ENCODE peak calls at places on chromosome 11, in six cellular contexts. L is HEK293T, Z is A549, E is HepG2, H is IMR-90, X is GM12878. A is an unnamed sample.

GRCh38 chr11:1485504-1485885 is 1.1 kb downstream of the MOB2 start:
- DNase-seq in L (no peak), E (no peak), H (no peak), X (no peak), Z (no peak), A (peak)

GRCh38 chr11:1147792-1148191 is 10.0 kb upstream of the MUC5AC start:
- DNase-seq in X (no peak), Z (no peak), L (no peak), H (no peak), E (no peak), A (no peak)

GRCh38 chr11:1705121-1706052 is 8.4 kb downstream of the KRTAP5-6 start:
- DNase-seq in X (no peak), H (no peak), E (no peak), Z (no peak), L (no peak), A (no peak)

GRCh38 chr11:8253566-8253965 is 10.1 kb downstream of the LMO1 start:
- DNase-seq in E (no peak), Z (no peak), X (no peak), L (no peak), H (no peak), A (no peak)

GRCh38 chr11:9274499-9275228 is 9.5 kb upstream of the DENND5A start:
- DNase-seq in H (no peak), E (no peak), X (no peak), Z (no peak), L (no peak), A (no peak)

GRCh38 chr11:17931595-17931994 is 81.3 kb downstream of the SERGEF start:
- DNase-seq in L (no peak), X (no peak), E (no peak), Z (no peak), H (peak), A (no peak)

GRCh38 chr11:11988099-11988651 is 20.3 kb downstream of the DKK3 start:
- DNase-seq in X (no peak), Z (peak), E (no peak), H (peak), L (no peak), A (no peak)

GRCh38 chr11:117842131-117842941 is 17.8 kb upstream of the FXYD2 start:
- DNase-seq in X (no peak), Z (no peak), L (no peak), E (no peak), H (no peak), A (no peak)

GRCh38 chr11:117328414-117329010 is 858 bp downstream of the CEP164 start:
- DNase-seq in E (no peak), Z (no peak), H (peak), X (no peak), L (peak), A (peak)

GRCh38 chr11:34407121-34407813 is 31.5 kb upstream of the CAT start:
- DNase-seq in L (no peak), X (no peak), H (no peak), E (peak), Z (no peak), A (no peak)

GRCh38 chr11:78138694-78139421 is 568 bp downstream of the ALG8 start:
- DNase-seq in E (no peak), L (peak), H (peak), Z (peak), X (peak), A (peak)

GRCh38 chr11:32847511-32847910 is 17.8 kb downstream of the PRRG4 start:
- DNase-seq in H (no peak), L (no peak), Z (no peak), E (no peak), X (no peak), A (no peak)

GRCh38 chr11:119147604-119148333 is 1.1 kb upstream of the ABCG4 start:
- DNase-seq in E (no peak), L (no peak), X (no peak), H (no peak), Z (no peak), A (no peak)

GRCh38 chr11:17883946-17884345 is 128.9 kb downstream of the SERGEF start:
- DNase-seq in E (no peak), Z (no peak), H (no peak), X (no peak), L (no peak), A (no peak)

GRCh38 chr11:83070044-83070877 is 1.4 kb downstream of the RAB30 start:
- DNase-seq in L (no peak), E (no peak), H (peak), X (no peak), Z (peak), A (no peak)

GRCh38 chr11:2419638-2420501 is 19.3 kb downstream of the TSSC4 start:
- DNase-seq in E (peak), Z (peak), X (peak), H (peak), L (peak), A (peak)

GRCh38 chr11:71203681-71204080 is 48.7 kb downstream of the SHANK2 start:
- DNase-seq in Z (no peak), L (no peak), X (no peak), H (no peak), E (no peak), A (no peak)

GRCh38 chr11:8531312-8531711 is 62.7 kb downstream of the STK33 start:
- DNase-seq in H (no peak), L (no peak), E (no peak), Z (no peak), X (no peak), A (no peak)

GRCh38 chr11:48028909-48029685 is 48.7 kb downstream of the PTPRJ start:
- DNase-seq in E (no peak), Z (no peak), L (no peak), X (no peak), H (peak), A (no peak)

GRCh38 chr11:8812438-8812837 is 98.6 kb upstream of the AKIP1 start:
- DNase-seq in Z (peak), L (no peak), H (no peak), X (no peak), E (peak), A (no peak)

DNA sequence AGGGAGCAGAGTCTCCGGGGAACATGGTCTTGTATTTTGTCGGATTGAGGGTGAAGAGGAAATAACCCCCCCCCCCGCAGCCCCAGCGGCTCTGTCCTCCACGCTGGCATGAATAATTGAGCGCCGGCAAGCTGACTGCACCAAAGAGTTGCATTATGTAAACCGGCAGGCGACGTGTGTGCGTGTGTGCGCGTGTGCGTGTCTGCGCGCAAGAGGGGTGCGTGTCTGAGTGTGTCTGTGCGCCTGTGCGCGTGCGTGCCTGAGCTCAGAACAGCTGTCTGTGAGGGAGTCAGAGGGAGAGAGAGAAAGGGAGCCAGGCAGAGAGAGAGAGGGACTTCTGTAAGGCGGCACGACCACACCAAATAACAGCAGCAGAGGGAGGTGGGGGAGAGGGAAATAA is 94.4 kb downstream of the SCN3B start:
- DNase-seq in L (no peak), X (no peak), E (no peak), H (peak), Z (no peak), A (no peak)
- TF ChIP-seq BHLHE40 in L (no peak), X (no peak), E (no peak), H (peak), Z (no peak), A (no peak)

DNA sequence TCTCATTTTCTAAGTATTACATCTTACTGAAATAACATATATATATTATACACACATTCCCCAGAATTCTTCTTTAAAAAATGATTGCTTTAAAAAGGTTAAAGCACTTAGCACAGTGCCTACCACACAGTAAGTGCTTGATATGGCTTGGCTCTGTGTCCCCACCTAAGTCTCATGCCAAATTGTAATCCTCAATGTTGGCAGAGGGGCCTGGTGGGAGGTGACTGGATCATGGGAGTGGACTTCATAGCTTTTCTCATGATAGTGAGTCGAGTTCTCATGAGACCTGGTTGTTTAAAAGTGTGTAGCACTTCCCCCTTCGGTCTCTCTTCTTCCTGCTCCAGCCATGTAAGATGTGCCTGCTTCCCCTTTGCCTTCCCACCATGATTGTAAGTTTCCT is 6.2 kb downstream of the CRYAB start:
- DNase-seq in H (peak), Z (no peak), E (no peak), L (no peak), X (no peak), A (no peak)
- TF ChIP-seq BHLHE40 in H (no peak), Z (no peak), E (no peak), L (no peak), X (no peak), A (no peak)

GRCh38 chr11:86288776-86289507 is 13.1 kb upstream of the HIKESHI start:
- DNase-seq in X (no peak), L (no peak), E (no peak), H (no peak), Z (no peak), A (peak)
- TF ChIP-seq BHLHE40 in X (no peak), L (no peak), E (no peak), H (no peak), Z (no peak), A (no peak)

GRCh38 chr11:64890084-64890944 is 11.9 kb upstream of the EHD1 start:
- DNase-seq in Z (no peak), X (no peak), E (no peak), H (no peak), L (no peak), A (no peak)

GRCh38 chr11:64887234-64887756 is 8.9 kb upstream of the EHD1 start:
- DNase-seq in X (no peak), E (no peak), H (no peak), L (no peak), Z (no peak), A (no peak)

GRCh38 chr11:64888406-64888757 is 10.0 kb upstream of the EHD1 start:
- DNase-seq in X (no peak), E (no peak), H (no peak), Z (no peak), L (no peak), A (no peak)

GRCh38 chr11:64887757-64888405 is 9.5 kb upstream of the EHD1 start:
- DNase-seq in H (no peak), L (peak), X (no peak), Z (peak), E (peak), A (peak)

DNA sequence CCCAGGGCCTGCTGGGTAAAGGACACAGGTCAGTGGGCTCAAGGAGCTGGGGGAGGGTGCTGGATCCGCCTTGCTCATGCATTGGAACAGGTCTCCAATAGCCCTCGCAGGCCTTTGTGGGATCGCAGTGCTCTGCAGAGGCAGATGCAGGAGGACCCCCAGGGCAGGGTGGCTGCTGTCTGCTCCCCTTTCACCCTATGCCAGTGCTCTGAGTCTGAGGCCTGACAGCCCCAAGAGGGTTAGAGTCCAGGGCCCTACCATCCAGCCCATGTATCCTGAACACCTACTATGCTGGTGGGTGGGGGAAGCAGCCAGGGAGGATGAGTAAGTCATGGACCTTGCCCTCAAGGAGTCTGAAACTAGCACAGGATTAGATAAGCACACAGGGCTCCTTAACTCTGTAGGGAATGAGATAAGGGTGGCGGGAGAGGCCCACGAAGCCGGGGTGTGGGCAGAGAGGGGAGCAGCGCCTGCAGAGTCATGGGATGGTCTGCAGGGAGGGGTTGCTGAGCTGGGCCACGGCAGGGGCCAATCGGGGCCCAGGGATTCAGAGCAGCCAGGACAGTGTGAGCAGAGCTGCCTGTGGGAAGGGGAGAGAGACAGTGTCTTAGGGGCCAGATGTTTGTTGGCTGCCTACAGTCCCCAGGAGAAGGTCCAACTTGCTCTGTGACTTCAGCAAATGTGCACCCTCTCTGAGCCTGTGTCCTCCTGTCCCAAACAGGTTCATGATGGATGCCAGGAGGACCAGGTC is 10.5 kb upstream of the EHD1 start:
- DNase-seq in E (peak), H (no peak), L (no peak), Z (peak), X (no peak), A (peak)
- TF ChIP-seq BHLHE40 in E (no peak), H (no peak), L (no peak), Z (no peak), X (no peak), A (peak)

GRCh38 chr11:125457814-125458343 is 38.2 kb downstream of the FEZ1 start:
- DNase-seq in Z (no peak), H (peak), L (no peak), E (peak), X (no peak), A (peak)
- TF ChIP-seq BHLHE40 in Z (no peak), H (no peak), L (no peak), E (no peak), X (no peak), A (no peak)

DNA sequence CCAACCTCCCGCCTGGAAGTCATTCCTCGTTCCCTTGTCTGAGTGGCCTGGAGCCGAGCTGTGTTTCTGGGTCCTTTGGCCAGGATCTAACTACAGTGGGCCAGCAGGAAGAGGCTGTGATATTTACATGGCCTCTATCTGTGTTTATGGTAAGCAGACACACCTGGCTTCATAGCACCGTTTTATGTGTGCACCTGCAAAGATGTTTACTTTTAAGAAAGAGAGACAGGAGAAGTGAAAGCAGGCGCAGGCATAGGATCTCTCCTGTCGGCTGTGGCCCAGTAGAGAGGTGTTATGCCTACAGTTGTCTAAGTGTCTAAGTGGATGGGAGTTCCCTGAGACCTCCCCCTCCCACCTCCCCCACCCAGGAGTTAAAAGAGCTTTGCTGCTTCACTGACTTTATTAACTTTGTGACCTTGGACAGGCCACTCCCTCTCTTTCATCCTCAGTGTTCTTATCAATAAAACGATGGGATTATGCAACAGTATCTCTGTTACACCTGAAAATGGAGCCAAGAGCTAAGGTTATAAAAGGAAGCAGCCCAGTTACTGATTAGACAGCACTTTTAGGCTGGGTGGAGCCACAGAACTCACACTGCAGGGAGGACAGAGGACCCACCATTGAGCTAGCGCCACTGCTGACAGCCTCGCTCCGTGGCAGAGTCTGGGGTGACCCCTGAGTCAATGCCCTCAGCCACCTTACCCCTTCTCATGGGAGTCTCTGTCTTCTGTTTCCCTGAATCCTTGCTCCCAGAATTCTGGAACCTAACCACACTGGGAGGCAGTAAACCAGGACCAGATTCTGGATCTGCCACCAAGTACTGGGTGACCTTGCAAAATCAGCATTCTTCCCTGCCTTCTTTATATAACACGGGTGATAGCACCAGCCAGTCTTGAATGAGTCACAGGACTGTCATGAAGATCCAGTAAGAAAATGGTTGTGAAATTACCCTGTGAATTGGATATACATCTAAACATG is 22.0 kb downstream of the ST14 start:
- DNase-seq in H (peak), X (no peak), L (no peak), E (peak), Z (peak), A (no peak)
- TF ChIP-seq BHLHE40 in H (no peak), X (no peak), L (no peak), E (no peak), Z (no peak), A (no peak)

DNA sequence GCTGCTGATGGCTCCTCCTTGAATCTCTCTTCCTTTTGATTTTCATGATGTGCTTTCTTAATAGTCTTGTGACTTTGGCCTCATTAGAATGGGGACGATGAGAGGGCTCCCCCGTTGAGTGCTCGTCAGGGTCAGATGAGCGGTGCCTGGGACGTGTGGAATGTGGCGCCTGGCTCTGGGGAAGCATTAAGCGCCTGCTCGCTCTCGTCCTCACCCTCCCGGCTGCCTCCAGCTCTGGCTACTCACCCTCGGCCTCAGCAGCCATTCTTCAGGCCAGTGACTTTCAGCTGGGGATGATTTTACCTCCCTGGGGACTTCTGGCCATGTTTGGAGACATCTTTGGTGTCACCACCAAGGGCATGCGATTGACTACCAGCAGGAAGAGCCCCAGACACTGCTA is 69.7 kb downstream of the RPS6KA4 start:
- DNase-seq in Z (no peak), E (no peak), L (no peak), H (no peak), X (no peak), A (no peak)
- TF ChIP-seq BHLHE40 in Z (no peak), E (no peak), L (no peak), H (no peak), X (no peak), A (no peak)

DNA sequence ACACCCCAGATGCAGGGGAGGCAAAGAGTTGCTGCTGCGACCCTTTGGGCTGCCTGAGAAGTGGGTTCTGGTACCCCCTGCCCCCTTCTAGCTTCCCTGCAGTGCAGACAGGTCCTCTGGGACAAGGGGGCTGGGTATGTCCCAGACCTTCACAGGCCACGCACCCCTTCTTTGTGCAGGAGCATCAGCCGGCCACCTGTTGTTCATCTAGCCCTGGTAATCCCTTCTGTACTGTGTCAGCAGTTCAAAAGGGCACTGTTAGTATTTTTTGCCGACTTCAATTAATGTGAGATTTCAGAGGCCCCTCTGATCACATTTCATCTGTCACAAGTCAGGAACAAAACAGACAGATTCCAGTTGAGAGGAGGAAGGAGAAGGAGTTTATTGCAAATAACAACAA is 49.9 kb downstream of the ALX4 start:
- DNase-seq in L (no peak), Z (no peak), E (no peak), H (no peak), X (no peak), A (no peak)
- TF ChIP-seq BHLHE40 in L (no peak), Z (no peak), E (no peak), H (no peak), X (no peak), A (no peak)

GRCh38 chr11:15958939-15959338 is 397.4 kb downstream of the SOX6 start:
- DNase-seq in L (no peak), E (no peak), H (no peak), X (no peak), Z (no peak), A (no peak)

GRCh38 chr11:15955595-15955994 is 400.8 kb downstream of the SOX6 start:
- DNase-seq in X (no peak), Z (no peak), E (no peak), L (no peak), H (peak), A (no peak)

GRCh38 chr11:15957234-15957633 is 399.1 kb downstream of the SOX6 start:
- DNase-seq in E (no peak), H (no peak), X (no peak), Z (no peak), L (no peak), A (no peak)

GRCh38 chr11:15956302-15956701 is 400.0 kb downstream of the SOX6 start:
- DNase-seq in Z (no peak), X (no peak), L (no peak), E (no peak), H (no peak), A (no peak)
- TF ChIP-seq BHLHE40 in Z (no peak), X (no peak), L (no peak), E (no peak), H (no peak), A (no peak)

DNA sequence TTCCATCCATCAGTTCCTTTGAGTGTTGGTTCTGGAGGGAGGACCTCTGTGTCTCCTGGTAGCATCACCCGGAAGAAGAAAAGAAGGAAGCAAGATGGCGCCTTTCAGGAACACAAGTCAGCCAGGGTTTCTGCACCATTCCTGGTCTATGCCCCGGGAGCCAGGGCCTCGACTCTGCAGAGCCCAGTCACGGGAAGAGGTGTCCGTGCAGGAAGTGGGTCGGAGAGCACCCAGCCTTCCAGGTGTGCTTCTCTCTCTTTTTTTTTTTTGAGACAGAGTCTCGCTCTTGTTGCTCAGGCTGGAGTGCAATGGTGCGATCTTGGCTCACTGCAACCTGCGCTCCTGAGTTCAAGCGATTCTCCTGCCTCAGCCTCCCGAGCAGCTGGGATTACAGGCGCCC is 21.2 kb downstream of the MRPL21 start:
- DNase-seq in L (no peak), H (no peak), E (no peak), X (no peak), Z (no peak), A (no peak)
- TF ChIP-seq BHLHE40 in L (no peak), H (no peak), E (no peak), X (no peak), Z (no peak), A (no peak)